ENCODE peak calls at places on chromosomes 12 and 14, in six cellular contexts. U is lower lobe of right lung, P is HepG2, S is PC-3, T is cardiac muscle cell, X is right lobe of liver. D is an unnamed sample.

GRCh38 chr14:74570696-74571095 is 41.3 kb downstream of the LTBP2 start:
- DNase-seq in U (no peak), S (no peak), P (no peak), T (no peak), X (no peak), D (no peak)

GRCh38 chr14:51823706-51824105 is 36.7 kb upstream of the GNG2 start:
- DNase-seq in P (no peak), S (peak; percentile 97), U (no peak), T (no peak), X (no peak), D (no peak)

GRCh38 chr12:132333273-132333672 is 3.9 kb upstream of the GALNT9 start:
- DNase-seq in S (no peak), T (no peak), U (no peak), P (no peak), X (no peak), D (no peak)

GRCh38 chr12:78146365-78146772 is 315.7 kb downstream of the NAV3 start:
- DNase-seq in P (peak; percentile 15), T (peak; percentile 62), U (no peak), S (peak; percentile 47), X (no peak), D (no peak)

GRCh38 chr12:116962783-116963356 is 52.1 kb downstream of the FBXW8 start:
- DNase-seq in T (no peak), U (no peak), P (no peak), X (no peak), S (no peak), D (no peak)

GRCh38 chr12:131511391-131511802 is 199.5 kb upstream of the SFSWAP start:
- DNase-seq in S (peak; percentile 52), U (no peak), T (peak; percentile 15), X (no peak), P (no peak), D (no peak)

GRCh38 chr14:61145903-61146411 is 135.2 kb downstream of the TMEM30B start:
- DNase-seq in X (no peak), P (no peak), U (no peak), T (peak; percentile 67), S (peak; percentile 51), D (no peak)

GRCh38 chr14:102474934-102475333 is 34.6 kb downstream of the ANKRD9 start:
- DNase-seq in P (no peak), T (peak; percentile 57), X (no peak), S (no peak), U (peak; percentile 76), D (peak; percentile 46)

GRCh38 chr14:75933712-75934296 is 48.0 kb downstream of the TGFB3 start:
- DNase-seq in T (no peak), U (no peak), P (no peak), X (no peak), S (no peak), D (no peak)

GRCh38 chr14:102516531-102517411 is 7.2 kb upstream of the ANKRD9 start:
- DNase-seq in X (peak; percentile 56), P (peak; percentile 44), U (peak; percentile 71), T (no peak), S (peak; percentile 50), D (peak; percentile 69)

GRCh38 chr14:20215196-20215595 is 8.3 kb upstream of the OR11H6 start:
- DNase-seq in S (no peak), X (no peak), U (no peak), P (no peak), T (no peak), D (no peak)

GRCh38 chr14:90819734-90820393 is 3.6 kb upstream of the TTC7B start:
- DNase-seq in T (no peak), U (no peak), P (no peak), X (no peak), S (peak; percentile 23), D (no peak)

GRCh38 chr12:109305547-109305946 is 3.5 kb downstream of the FOXN4 start:
- DNase-seq in U (no peak), X (no peak), T (no peak), S (no peak), P (no peak), D (no peak)

GRCh38 chr14:100159107-100159864 is at the start of gene DEGS2:
- DNase-seq in P (no peak), S (peak; percentile 56), X (peak; percentile 60), U (peak; percentile 75), T (no peak), D (no peak)

GRCh38 chr14:95104911-95105310 is 52.4 kb downstream of the DICER1 start:
- DNase-seq in P (no peak), X (no peak), T (peak; percentile 10), S (no peak), U (no peak), D (no peak)

GRCh38 chr14:97095269-97095668 is 298.1 kb downstream of the VRK1 start:
- DNase-seq in P (no peak), S (no peak), T (no peak), X (no peak), U (no peak), D (no peak)

GRCh38 chr12:10847701-10848100 is 1.6 kb downstream of the PRR4 start:
- DNase-seq in X (no peak), P (no peak), S (no peak), T (no peak), U (no peak), D (no peak)

GRCh38 chr14:51561141-51561540 is 90.6 kb upstream of the FRMD6 start:
- DNase-seq in P (no peak), T (no peak), S (no peak), U (no peak), X (no peak), D (no peak)

GRCh38 chr12:95102916-95103671 is 29.7 kb upstream of the NR2C1 start:
- DNase-seq in S (peak; percentile 99), U (no peak), P (peak; percentile 18), T (peak; percentile 31), X (no peak), D (peak; percentile 60)

GRCh38 chr12:26791328-26791791 is 41.6 kb downstream of the ITPR2 start:
- DNase-seq in X (no peak), P (no peak), U (no peak), T (peak; percentile 50), S (no peak), D (no peak)

GRCh38 chr12:129564768-129565167 is 339.1 kb downstream of the TMEM132D start:
- DNase-seq in U (no peak), X (no peak), P (no peak), T (no peak), S (no peak), D (no peak)

GRCh38 chr12:124851344-124851743 is 12.3 kb downstream of the SCARB1 start:
- DNase-seq in U (no peak), T (no peak), X (no peak), P (peak; percentile 81), S (no peak), D (no peak)

GRCh38 chr12:124432376-124432775 is 135.0 kb downstream of the NCOR2 start:
- DNase-seq in P (no peak), T (no peak), S (no peak), U (peak; percentile 73), X (no peak), D (no peak)

GRCh38 chr12:105226219-105226618 is 9.8 kb downstream of the APPL2 start:
- DNase-seq in X (peak; percentile 41), S (no peak), T (peak; percentile 89), U (no peak), P (no peak), D (no peak)

GRCh38 chr14:99132821-99133562 is 139.0 kb downstream of the BCL11B start:
- DNase-seq in T (no peak), S (no peak), P (no peak), X (no peak), U (no peak), D (no peak)

GRCh38 chr14:51999084-51999483 is 9.7 kb downstream of the RTRAF start:
- DNase-seq in P (no peak), S (peak; percentile 19), X (no peak), U (no peak), T (no peak), D (no peak)

DNA sequence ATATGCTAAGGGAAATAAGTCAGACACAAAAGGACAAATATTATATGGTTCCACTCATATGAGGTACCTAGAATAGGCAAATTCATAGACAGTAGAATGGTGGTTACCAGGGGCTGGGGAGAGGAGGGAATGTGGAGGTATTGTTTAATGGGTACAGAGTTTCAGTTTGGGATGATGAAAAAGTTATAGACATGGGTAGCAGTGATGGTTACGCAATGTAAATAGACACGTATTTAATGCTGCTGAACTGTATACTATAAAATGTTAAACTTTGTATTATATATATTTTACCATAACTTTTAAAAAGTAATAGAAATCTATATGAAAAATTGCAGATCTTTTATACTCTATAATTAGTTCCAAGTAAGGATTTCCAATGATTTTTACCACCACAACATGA is 71.2 kb downstream of the CDK17 start:
- DNase-seq in U (no peak), T (no peak), X (no peak), P (no peak), S (no peak), D (no peak)
- H3K27ac ChIP-seq in U (no peak overlapping the region), T (no peak overlapping the region), X (no peak overlapping the region), P (no peak overlapping the region), S (no peak overlapping the region), D (no peak overlapping the region)

GRCh38 chr12:68406134-68406576 is 74.0 kb upstream of the MDM1 start:
- DNase-seq in P (peak; percentile 10), S (peak; percentile 75), T (peak; percentile 99), U (peak; percentile 93), X (peak; percentile 95), D (peak; percentile 71)
- H3K4me3 ChIP-seq in P (no peak overlapping the region), S (no peak overlapping the region), T (no peak overlapping the region), U (peak overlapping the region; percentile 12), X (peak overlapping the region; percentile 2), D (no peak overlapping the region)

GRCh38 chr12:89479982-89480381 is 44.6 kb downstream of the GALNT4 start:
- DNase-seq in X (no peak), S (peak; percentile 31), T (no peak), P (no peak), U (no peak), D (no peak)

GRCh38 chr12:89475203-89475990 is 49.2 kb downstream of the GALNT4 start:
- DNase-seq in X (no peak), T (no peak), S (peak; percentile 91), U (no peak), P (no peak), D (no peak)

GRCh38 chr12:89476232-89476631 is 48.4 kb downstream of the GALNT4 start:
- DNase-seq in U (no peak), P (no peak), X (no peak), S (no peak), T (no peak), D (no peak)

GRCh38 chr12:89476889-89477288 is 47.7 kb downstream of the GALNT4 start:
- DNase-seq in U (no peak), T (no peak), P (no peak), X (no peak), S (no peak), D (no peak)

GRCh38 chr12:89477633-89478279 is 46.8 kb downstream of the GALNT4 start:
- DNase-seq in X (no peak), S (no peak), U (no peak), T (no peak), P (no peak), D (no peak)
- TF ChIP-seq CTCF in X (no peak), S (peak; percentile 19), U (no peak), T (no peak), P (no peak), D (no peak)

DNA sequence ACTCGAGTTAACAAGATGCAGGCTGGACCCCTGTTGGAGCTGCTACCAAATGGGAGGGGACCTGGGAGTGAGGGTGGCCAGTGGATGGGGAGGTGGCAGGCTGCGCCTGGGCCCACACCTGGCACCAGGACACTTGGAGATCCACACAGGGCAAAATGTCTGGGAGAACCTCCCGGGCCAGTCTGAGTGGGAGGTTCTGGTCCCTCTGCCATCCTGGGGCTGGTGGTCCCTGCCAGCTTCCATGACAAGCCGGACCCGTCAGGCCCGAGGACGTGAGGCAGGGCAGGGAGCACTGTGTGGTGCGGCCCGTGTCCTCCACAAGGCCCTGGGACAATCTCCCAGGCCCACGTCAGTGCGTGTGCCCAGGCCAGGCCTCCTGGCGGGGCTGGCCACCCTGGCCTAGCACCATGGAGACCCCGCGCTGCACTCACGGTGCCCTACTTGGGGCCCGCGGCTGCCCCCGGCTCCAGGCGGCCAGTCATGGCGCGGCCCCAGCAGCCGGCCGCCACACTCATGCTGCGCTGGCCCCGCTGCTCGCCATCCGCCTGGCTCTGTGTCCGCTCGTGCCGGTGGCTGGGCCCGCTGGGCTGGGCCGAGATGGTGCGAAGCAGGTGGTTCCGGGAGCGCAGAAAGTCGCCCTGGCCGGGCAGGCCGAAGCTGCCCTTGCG is 5.2 kb downstream of the ARL6IP4 start:
- DNase-seq in U (no peak), T (no peak), X (no peak), P (no peak), S (no peak), D (no peak)
- H3K27ac ChIP-seq in U (peak overlapping the region; percentile 72), T (no peak overlapping the region), X (peak overlapping the region; percentile 21), P (peak overlapping the region; percentile 93), S (no peak overlapping the region), D (no peak overlapping the region)